ENCODE peak calls at places on chromosomes 12 and 14, in seven cellular contexts. One of them, this sample, is unnamed.
A peak's percentile ranks its signal among the peaks of the same experiment; 100 is the strongest.

GRCh38 chr14:51527073-51527472 is 124.6 kb upstream of the FRMD6 start:
- DNase-seq in activated CD8-positive, alpha-beta memory T cell treated with anti-CD3 and anti-CD28 coated beads for 4 hours: no peak
- DNase-seq in GM12864: no peak
- DNase-seq in HL-60: no peak
- DNase-seq in C1 segment of cervical spinal cord: no peak
- DNase-seq in heart right ventricle: no peak
- DNase-seq in HT1080: peak; percentile 34
- DNase-seq in this sample: no peak

GRCh38 chr12:18224745-18225144 is 36.6 kb upstream of the PIK3C2G start:
- DNase-seq in activated CD8-positive, alpha-beta memory T cell treated with anti-CD3 and anti-CD28 coated beads for 4 hours: no peak
- DNase-seq in GM12864: no peak
- DNase-seq in HL-60: peak; percentile 2
- DNase-seq in C1 segment of cervical spinal cord: no peak
- DNase-seq in heart right ventricle: no peak
- DNase-seq in HT1080: peak; percentile 17
- DNase-seq in this sample: no peak

GRCh38 chr12:1939745-1940607 is 21.5 kb upstream of the CACNA2D4 start:
- DNase-seq in activated CD8-positive, alpha-beta memory T cell treated with anti-CD3 and anti-CD28 coated beads for 4 hours: peak; percentile 79
- DNase-seq in GM12864: no peak
- DNase-seq in HL-60: peak; percentile 85
- DNase-seq in C1 segment of cervical spinal cord: peak; percentile 85
- DNase-seq in heart right ventricle: peak; percentile 92
- DNase-seq in HT1080: peak; percentile 68
- DNase-seq in this sample: peak; percentile 83

GRCh38 chr12:4441355-4442330 is 4.0 kb downstream of the FGF6 start:
- DNase-seq in activated CD8-positive, alpha-beta memory T cell treated with anti-CD3 and anti-CD28 coated beads for 4 hours: no peak
- DNase-seq in GM12864: no peak
- DNase-seq in HL-60: no peak
- DNase-seq in C1 segment of cervical spinal cord: no peak
- DNase-seq in heart right ventricle: no peak
- DNase-seq in HT1080: peak; percentile 67
- DNase-seq in this sample: no peak

GRCh38 chr12:54417712-54418440 is 1.2 kb downstream of the ITGA5 start:
- DNase-seq in activated CD8-positive, alpha-beta memory T cell treated with anti-CD3 and anti-CD28 coated beads for 4 hours: no peak
- DNase-seq in GM12864: no peak
- DNase-seq in HL-60: no peak
- DNase-seq in C1 segment of cervical spinal cord: peak; percentile 21
- DNase-seq in heart right ventricle: peak; percentile 40
- DNase-seq in HT1080: no peak
- DNase-seq in this sample: no peak

GRCh38 chr14:21385170-21385904 is 1.5 kb upstream of the SUPT16H start:
- DNase-seq in activated CD8-positive, alpha-beta memory T cell treated with anti-CD3 and anti-CD28 coated beads for 4 hours: no peak
- DNase-seq in GM12864: peak; percentile 30
- DNase-seq in HL-60: peak; percentile 76
- DNase-seq in C1 segment of cervical spinal cord: peak; percentile 2
- DNase-seq in heart right ventricle: no peak
- DNase-seq in HT1080: no peak
- DNase-seq in this sample: no peak

GRCh38 chr14:69547701-69548348 is 26.8 kb downstream of the CCDC177 start:
- DNase-seq in activated CD8-positive, alpha-beta memory T cell treated with anti-CD3 and anti-CD28 coated beads for 4 hours: no peak
- DNase-seq in GM12864: no peak
- DNase-seq in HL-60: no peak
- DNase-seq in C1 segment of cervical spinal cord: peak; percentile 14
- DNase-seq in heart right ventricle: no peak
- DNase-seq in HT1080: no peak
- DNase-seq in this sample: no peak

GRCh38 chr12:61018571-61018970 is 1241.6 kb upstream of the USP15 start:
- DNase-seq in activated CD8-positive, alpha-beta memory T cell treated with anti-CD3 and anti-CD28 coated beads for 4 hours: no peak
- DNase-seq in GM12864: no peak
- DNase-seq in HL-60: peak; percentile 61
- DNase-seq in C1 segment of cervical spinal cord: no peak
- DNase-seq in heart right ventricle: no peak
- DNase-seq in HT1080: no peak
- DNase-seq in this sample: no peak

GRCh38 chr14:75258079-75258802 is 20.4 kb upstream of the FOS start:
- DNase-seq in activated CD8-positive, alpha-beta memory T cell treated with anti-CD3 and anti-CD28 coated beads for 4 hours: no peak
- DNase-seq in GM12864: no peak
- DNase-seq in HL-60: peak; percentile 72
- DNase-seq in C1 segment of cervical spinal cord: no peak
- DNase-seq in heart right ventricle: no peak
- DNase-seq in HT1080: no peak
- DNase-seq in this sample: no peak

GRCh38 chr12:49801141-49802063 is 26.8 kb downstream of the NCKAP5L start:
- DNase-seq in activated CD8-positive, alpha-beta memory T cell treated with anti-CD3 and anti-CD28 coated beads for 4 hours: no peak
- DNase-seq in GM12864: no peak
- DNase-seq in HL-60: no peak
- DNase-seq in C1 segment of cervical spinal cord: no peak
- DNase-seq in heart right ventricle: no peak
- DNase-seq in HT1080: no peak
- DNase-seq in this sample: no peak

GRCh38 chr12:16555630-16556029 is 50.3 kb downstream of the LMO3 start:
- DNase-seq in activated CD8-positive, alpha-beta memory T cell treated with anti-CD3 and anti-CD28 coated beads for 4 hours: no peak
- DNase-seq in GM12864: no peak
- DNase-seq in HL-60: no peak
- DNase-seq in C1 segment of cervical spinal cord: no peak
- DNase-seq in heart right ventricle: no peak
- DNase-seq in HT1080: peak; percentile 20
- DNase-seq in this sample: no peak

GRCh38 chr12:12506541-12506940 is 56.1 kb downstream of the DUSP16 start:
- DNase-seq in activated CD8-positive, alpha-beta memory T cell treated with anti-CD3 and anti-CD28 coated beads for 4 hours: no peak
- DNase-seq in GM12864: no peak
- DNase-seq in HL-60: no peak
- DNase-seq in C1 segment of cervical spinal cord: peak; percentile 5
- DNase-seq in heart right ventricle: no peak
- DNase-seq in HT1080: no peak
- DNase-seq in this sample: peak; percentile 37

GRCh38 chr12:15151141-15152091 is 69.8 kb downstream of the RERG start:
- DNase-seq in activated CD8-positive, alpha-beta memory T cell treated with anti-CD3 and anti-CD28 coated beads for 4 hours: no peak
- DNase-seq in GM12864: no peak
- DNase-seq in HL-60: no peak
- DNase-seq in C1 segment of cervical spinal cord: no peak
- DNase-seq in heart right ventricle: no peak
- DNase-seq in HT1080: no peak
- DNase-seq in this sample: no peak

GRCh38 chr12:112839386-112839972 is 47.9 kb downstream of the RPH3A start:
- DNase-seq in activated CD8-positive, alpha-beta memory T cell treated with anti-CD3 and anti-CD28 coated beads for 4 hours: no peak
- DNase-seq in GM12864: no peak
- DNase-seq in HL-60: no peak
- DNase-seq in C1 segment of cervical spinal cord: no peak
- DNase-seq in heart right ventricle: no peak
- DNase-seq in HT1080: peak; percentile 100
- DNase-seq in this sample: no peak

GRCh38 chr14:95833429-95833828 is 43.2 kb upstream of the TUNAR start:
- DNase-seq in activated CD8-positive, alpha-beta memory T cell treated with anti-CD3 and anti-CD28 coated beads for 4 hours: no peak
- DNase-seq in GM12864: no peak
- DNase-seq in HL-60: no peak
- DNase-seq in C1 segment of cervical spinal cord: no peak
- DNase-seq in heart right ventricle: no peak
- DNase-seq in HT1080: peak; percentile 8
- DNase-seq in this sample: no peak

GRCh38 chr14:30656190-30656632 is 34.1 kb downstream of the SCFD1 start:
- DNase-seq in activated CD8-positive, alpha-beta memory T cell treated with anti-CD3 and anti-CD28 coated beads for 4 hours: no peak
- DNase-seq in GM12864: peak; percentile 2
- DNase-seq in HL-60: peak; percentile 17
- DNase-seq in C1 segment of cervical spinal cord: peak; percentile 13
- DNase-seq in heart right ventricle: no peak
- DNase-seq in HT1080: no peak
- DNase-seq in this sample: no peak

GRCh38 chr14:47179906-47180305 is 495.5 kb downstream of the MDGA2 start:
- DNase-seq in activated CD8-positive, alpha-beta memory T cell treated with anti-CD3 and anti-CD28 coated beads for 4 hours: no peak
- DNase-seq in GM12864: no peak
- DNase-seq in HL-60: no peak
- DNase-seq in C1 segment of cervical spinal cord: no peak
- DNase-seq in heart right ventricle: no peak
- DNase-seq in HT1080: no peak
- DNase-seq in this sample: no peak

GRCh38 chr12:124779161-124780141 is 84.2 kb downstream of the SCARB1 start:
- DNase-seq in activated CD8-positive, alpha-beta memory T cell treated with anti-CD3 and anti-CD28 coated beads for 4 hours: no peak
- DNase-seq in GM12864: no peak
- DNase-seq in HL-60: no peak
- DNase-seq in C1 segment of cervical spinal cord: no peak
- DNase-seq in heart right ventricle: no peak
- DNase-seq in HT1080: no peak
- DNase-seq in this sample: no peak

GRCh38 chr12:94326727-94327126 is 132.9 kb downstream of the CEP83 start:
- DNase-seq in activated CD8-positive, alpha-beta memory T cell treated with anti-CD3 and anti-CD28 coated beads for 4 hours: no peak
- DNase-seq in GM12864: no peak
- DNase-seq in HL-60: no peak
- DNase-seq in C1 segment of cervical spinal cord: no peak
- DNase-seq in heart right ventricle: no peak
- DNase-seq in HT1080: peak; percentile 91
- DNase-seq in this sample: no peak